ENCODE peak calls at places on chromosomes 7 and 10, in six cellular contexts. W, T, E, I, N and R are unnamed samples. For H4K20me1, the result is how much of the 10 kb centered on the place peaks cover.

GRCh38 chr10:79561257-79561656 is 1.1 kb upstream of the SFTPA2 start:
- DNase-seq in W (no peak), N (no peak), T (no peak), E (no peak), I (no peak), R (no peak)

GRCh38 chr7:91126762-91127161 is 137.5 kb upstream of the FZD1 start:
- DNase-seq in W (no peak), T (no peak), N (no peak), E (peak), I (peak), R (no peak)

GRCh38 chr10:21329995-21330627 is 195.4 kb downstream of the SKIDA1 start:
- DNase-seq in E (no peak), N (peak), W (peak), I (no peak), T (no peak), R (no peak)

GRCh38 chr10:47264797-47265281 is 35.2 kb upstream of the GDF10 start:
- DNase-seq in T (no peak), W (no peak), N (no peak), E (no peak), I (no peak), R (peak)

GRCh38 chr7:150374026-150374425 is 5.1 kb upstream of the ZNF775 start:
- DNase-seq in I (no peak), T (no peak), W (no peak), E (no peak), N (no peak), R (peak)

GRCh38 chr10:4068255-4069028 is 283.4 kb upstream of the KLF6 start:
- DNase-seq in T (no peak), E (no peak), W (no peak), I (no peak), N (no peak), R (no peak)

GRCh38 chr10:1465421-1465902 is 271.9 kb downstream of the ADARB2 start:
- DNase-seq in T (no peak), N (no peak), I (no peak), W (peak), E (no peak), R (peak)

GRCh38 chr10:10792681-10793080 is 225.0 kb upstream of the CELF2 start:
- DNase-seq in T (no peak), E (peak), N (peak), I (peak), W (peak), R (no peak)

GRCh38 chr10:117980216-117980615 is 66.5 kb downstream of the RAB11FIP2 start:
- DNase-seq in E (no peak), T (no peak), I (no peak), N (peak), W (no peak), R (no peak)

GRCh38 chr10:133134411-133135115 is 25.5 kb upstream of the KNDC1 start:
- DNase-seq in E (no peak), W (no peak), T (no peak), I (no peak), N (no peak), R (no peak)

GRCh38 chr10:101063162-101063525 is 1.4 kb downstream of the KAZALD1 start:
- DNase-seq in W (no peak), I (no peak), N (no peak), T (peak), E (no peak), R (no peak)

GRCh38 chr10:100838986-100839385 is 73.8 kb upstream of the SLF2 start:
- DNase-seq in I (no peak), E (no peak), W (no peak), T (no peak), N (no peak), R (no peak)

GRCh38 chr7:2945171-2945570 is 98.5 kb downstream of the CARD11 start:
- DNase-seq in N (no peak), E (no peak), W (no peak), T (no peak), I (no peak), R (no peak)

GRCh38 chr7:264541-265191 is 25.3 kb upstream of the FOXL3 start:
- DNase-seq in W (no peak), E (no peak), N (no peak), T (no peak), I (no peak), R (no peak)

DNA sequence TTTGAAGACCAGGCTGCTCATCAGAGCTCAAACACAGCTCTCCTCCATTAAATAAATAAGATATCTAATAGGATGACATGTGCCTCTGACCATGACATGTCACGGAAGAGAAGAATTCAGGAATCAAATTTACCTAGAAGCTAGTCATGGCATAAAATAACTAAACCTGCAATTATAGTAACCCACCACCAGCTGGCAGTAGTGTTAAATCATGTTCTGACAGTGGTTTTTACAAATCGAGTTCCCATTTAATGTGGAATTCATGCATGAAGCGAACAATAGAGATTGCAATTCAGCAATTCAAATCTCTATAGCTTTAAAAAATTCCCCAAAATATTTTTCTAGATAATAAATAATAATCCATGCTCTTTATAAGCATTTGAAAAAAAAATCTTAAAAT is 74.6 kb upstream of the IKZF1 start:
- DNase-seq in E (peak), T (peak), W (no peak), I (peak), N (peak), R (no peak)
- TF ChIP-seq CTCF in E (peak), T (peak), W (peak), I (peak), N (peak), R (peak)

GRCh38 chr10:44183667-44184632 is 200.9 kb downstream of the CXCL12 start:
- DNase-seq in I (no peak), N (peak), W (no peak), T (no peak), E (no peak), R (no peak)

GRCh38 chr10:44185315-44185666 is 199.6 kb downstream of the CXCL12 start:
- DNase-seq in W (no peak), N (no peak), E (no peak), T (no peak), I (no peak), R (no peak)

GRCh38 chr10:44184633-44185314 is 200.1 kb downstream of the CXCL12 start:
- DNase-seq in T (no peak), W (no peak), N (no peak), E (no peak), I (no peak), R (no peak)

GRCh38 chr10:44180321-44181154 is 204.4 kb downstream of the CXCL12 start:
- DNase-seq in T (no peak), W (peak), N (peak), I (no peak), E (no peak), R (no peak)

GRCh38 chr10:44182909-44183308 is 202.0 kb downstream of the CXCL12 start:
- DNase-seq in T (no peak), I (no peak), W (no peak), N (no peak), E (no peak), R (no peak)
- H2AFZ ChIP-seq in T (no peak), I (no peak), W (no peak), N (no peak), E (no peak), R (no peak)

DNA sequence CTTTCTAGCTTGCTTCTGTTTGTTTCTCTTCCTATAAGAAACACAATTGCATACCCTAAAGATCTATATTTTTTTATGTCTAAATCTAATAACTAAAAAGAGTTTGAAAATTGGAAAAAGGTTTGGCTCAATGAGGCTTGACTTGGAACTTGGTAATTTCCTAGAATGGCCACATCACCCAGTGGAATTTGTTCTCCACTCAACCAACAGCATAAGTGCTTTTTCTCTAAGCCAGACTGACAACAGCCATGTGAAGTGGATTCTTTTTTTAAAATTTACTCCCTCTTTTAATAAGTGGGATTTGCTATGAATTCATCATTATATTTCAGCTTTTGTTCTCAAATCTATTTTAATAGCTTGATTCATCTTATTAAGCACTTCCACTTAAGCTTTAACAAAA is 33.8 kb downstream of the GBF1 start:
- DNase-seq in I (no peak), T (no peak), W (no peak), E (no peak), N (no peak), R (no peak)
- H4K20me1 ChIP-seq in I (under half), T (under half), W (half or more), E (under half), N (half or more), R (under half)

GRCh38 chr7:53596230-53596629 is 560.8 kb downstream of the POM121L12 start:
- DNase-seq in N (no peak), E (no peak), I (peak), T (no peak), W (peak), R (no peak)
- TF ChIP-seq CTCF in N (no peak), E (no peak), I (no peak), T (no peak), W (no peak), R (no peak)

DNA sequence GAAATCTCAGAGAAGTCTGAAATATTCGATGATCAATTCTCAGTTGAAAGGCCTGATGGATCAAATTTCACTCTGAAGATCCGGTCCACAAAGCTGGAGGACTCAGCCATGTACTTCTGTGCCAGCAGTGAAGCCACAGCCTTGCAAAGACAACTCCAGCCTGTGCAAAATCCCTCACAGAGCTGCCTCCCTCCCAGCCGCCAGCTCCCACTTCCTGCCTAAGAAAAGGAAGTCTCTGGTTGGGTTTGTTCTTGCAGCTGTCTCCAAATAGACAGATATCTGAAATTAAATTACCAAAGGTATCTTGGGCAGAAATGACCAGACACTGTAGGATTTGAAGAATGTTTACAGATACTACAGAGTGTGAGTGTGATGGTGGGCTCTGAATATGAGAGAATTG is 43.4 kb upstream of the PRSS58 start:
- DNase-seq in W (no peak), I (no peak), E (no peak), T (peak), N (no peak), R (peak)
- H2AFZ ChIP-seq in W (no peak), I (peak), E (no peak), T (peak), N (no peak), R (peak)

GRCh38 chr10:19250542-19250941 is 201.9 kb downstream of the MALRD1 start:
- DNase-seq in N (peak), W (no peak), I (no peak), T (no peak), E (no peak), R (no peak)

GRCh38 chr10:19247843-19248242 is 199.2 kb downstream of the MALRD1 start:
- DNase-seq in I (no peak), E (no peak), N (no peak), W (no peak), T (no peak), R (no peak)

GRCh38 chr10:19245889-19246841 is 197.6 kb downstream of the MALRD1 start:
- DNase-seq in N (peak), W (peak), E (no peak), T (no peak), I (no peak), R (no peak)
- H4K20me1 ChIP-seq in N (under half), W (under half), E (under half), T (under half), I (under half), R (under half)

DNA sequence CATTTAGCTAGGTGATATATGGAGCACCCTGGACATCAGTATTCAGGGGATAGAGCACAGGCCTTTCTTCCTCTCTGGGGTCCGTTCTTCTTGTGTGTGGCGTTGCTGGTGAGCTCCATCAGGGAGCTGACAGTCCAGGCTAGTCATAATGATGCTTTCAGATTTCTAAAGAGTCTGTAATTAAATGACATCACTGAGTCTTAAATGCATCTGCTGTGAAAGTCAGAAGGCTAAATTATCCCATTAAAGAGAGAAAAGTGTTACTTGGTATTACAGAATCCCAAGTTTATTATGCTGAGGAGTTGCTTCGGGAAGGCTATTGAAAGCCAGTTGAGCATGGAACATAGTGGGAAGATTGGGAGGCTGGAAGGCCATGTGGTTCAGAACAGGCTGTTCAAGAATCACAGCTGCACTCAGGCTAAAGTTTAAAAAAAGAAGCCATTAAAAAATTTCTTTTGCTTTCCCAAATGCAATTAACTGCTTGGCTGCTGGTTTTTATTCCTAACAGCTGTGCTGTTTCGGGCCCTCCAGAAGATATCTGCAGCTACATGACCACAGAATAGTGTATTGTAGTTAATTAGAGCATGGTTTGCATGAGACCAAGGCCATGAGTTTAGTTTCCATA is 342.6 kb upstream of the LRGUK start:
- DNase-seq in W (no peak), N (no peak), E (no peak), T (no peak), I (no peak), R (no peak)
- TF ChIP-seq CTCF in W (no peak), N (no peak), E (no peak), T (no peak), I (no peak), R (no peak)

GRCh38 chr7:22598318-22598717 is 98.3 kb upstream of the STEAP1B start:
- DNase-seq in I (no peak), E (no peak), W (no peak), T (no peak), N (no peak), R (no peak)
- H2AFZ ChIP-seq in I (no peak), E (no peak), W (no peak), T (no peak), N (no peak), R (no peak)

GRCh38 chr10:86311176-86311575 is 55.4 kb downstream of the GRID1 start:
- DNase-seq in N (no peak), T (no peak), W (no peak), E (no peak), I (no peak), R (no peak)
- H4K20me1 ChIP-seq in N (under half), T (under half), W (under half), E (under half), I (under half), R (under half)

GRCh38 chr10:78523453-78523852 is 489.8 kb downstream of the RPS24 start:
- DNase-seq in I (no peak), E (no peak), W (no peak), T (no peak), N (no peak), R (no peak)

GRCh38 chr10:78518224-78518623 is 484.6 kb downstream of the RPS24 start:
- DNase-seq in T (no peak), E (no peak), I (no peak), N (no peak), W (no peak), R (no peak)

GRCh38 chr10:78524941-78525340 is 491.3 kb downstream of the RPS24 start:
- DNase-seq in I (no peak), N (no peak), E (no peak), W (no peak), T (no peak), R (no peak)

GRCh38 chr10:78524342-78524741 is 490.7 kb downstream of the RPS24 start:
- DNase-seq in T (no peak), I (no peak), N (no peak), W (no peak), E (no peak), R (no peak)

GRCh38 chr10:78520737-78521430 is 487.2 kb downstream of the RPS24 start:
- DNase-seq in E (peak), N (peak), W (peak), I (peak), T (peak), R (no peak)
- TF ChIP-seq CTCF in E (peak), N (peak), W (peak), I (peak), T (peak), R (peak)